ENCODE peak calls at places on chromosome X, in eight cellular contexts. O is CD4-positive, alpha-beta T cell; E is T-helper 1 cell; H is ecto neural progenitor cell; N is AG08395; G is upper lobe of right lung; Z is HFFc6; F is HFF-Myc. T is an unnamed sample.

GRCh38 chrX:500481-501010 is 113.8 kb upstream of the PPP2R3B start:
- DNase-seq in O (no peak), E (no peak), H (no peak), N (no peak), G (peak; percentile 36), Z (no peak), F (no peak), T (no peak)

GRCh38 chrX:79268788-79269187 is 98.3 kb downstream of the ITM2A start:
- DNase-seq in O (no peak), E (no peak), H (no peak), N (no peak), G (no peak), Z (no peak), F (no peak), T (no peak)

GRCh38 chrX:84108589-84108988 is 79.4 kb downstream of the RPS6KA6 start:
- DNase-seq in O (no peak), E (no peak), H (no peak), N (no peak), G (no peak), Z (no peak), F (no peak), T (no peak)

GRCh38 chrX:24023972-24024664 is 2.9 kb downstream of the KLHL15 start:
- DNase-seq in O (no peak), E (no peak), H (no peak), N (no peak), G (no peak), Z (no peak), F (no peak), T (peak; percentile 13)

GRCh38 chrX:28670074-28670473 is 82.8 kb downstream of the IL1RAPL1 start:
- DNase-seq in O (no peak), E (no peak), H (no peak), N (no peak), G (no peak), Z (no peak), F (no peak), T (no peak)

GRCh38 chrX:43969504-43970501 is 3.4 kb downstream of the NDP start:
- DNase-seq in O (no peak), E (no peak), H (peak; percentile 61), N (peak; percentile 20), G (no peak), Z (peak; percentile 41), F (no peak), T (peak; percentile 59)

GRCh38 chrX:31007347-31007746 is 64.5 kb downstream of the FTHL17 start:
- DNase-seq in O (no peak), E (no peak), H (no peak), N (no peak), G (no peak), Z (no peak), F (no peak), T (no peak)

GRCh38 chrX:30570505-30570904 is 7.1 kb downstream of the TASL start:
- DNase-seq in O (no peak), E (no peak), H (no peak), N (peak; percentile 29), G (no peak), Z (peak; percentile 0), F (no peak), T (peak; percentile 2)

GRCh38 chrX:107902721-107903120 is 77.1 kb downstream of the MID2 start:
- DNase-seq in O (no peak), E (no peak), H (no peak), N (no peak), G (no peak), Z (no peak), F (no peak), T (no peak)

GRCh38 chrX:2391869-2392606 is 108.7 kb downstream of the DHRSX start:
- DNase-seq in O (no peak), E (no peak), H (no peak), N (peak; percentile 40), G (no peak), Z (peak; percentile 90), F (peak; percentile 65), T (peak; percentile 85)

T was measured in ACHN.